ENCODE peak calls at places on chromosome 15, in ten cellular contexts. M is B cell, E is fibroblast of the aortic adventitia, S is Caco-2, P is mucosa of descending colon, Z is GM10248, J is cardiac fibroblast, A is GM06990, R is endothelial cell, Y is sigmoid colon. D is an unnamed sample.

GRCh38 chr15:63672369-63672768 is 75.2 kb downstream of the FBXL22 start:
- DNase-seq in J (no peak), Z (no peak), A (no peak), E (no peak), S (no peak), Y (no peak), R (no peak), M (no peak), P (no peak), D (no peak)

GRCh38 chr15:88788036-88788435 is 15.2 kb upstream of the ACAN start:
- DNase-seq in Z (no peak), E (no peak), Y (no peak), A (no peak), J (no peak), P (no peak), S (no peak), M (no peak), R (no peak), D (no peak)

GRCh38 chr15:57551717-57552677 is 39.7 kb upstream of the MYZAP start:
- DNase-seq in E (peak; percentile 78), M (no peak), R (peak; percentile 65), Z (no peak), A (no peak), J (peak; percentile 90), S (peak; percentile 84), P (no peak), Y (no peak), D (peak; percentile 81)

GRCh38 chr15:82051664-82052063 is 5.8 kb upstream of the MEX3B start:
- DNase-seq in P (no peak), A (no peak), M (no peak), R (no peak), J (peak; percentile 77), S (no peak), E (peak; percentile 38), Z (no peak), Y (no peak), D (no peak)

GRCh38 chr15:88693191-88693590 is 54.4 kb downstream of the ISG20 start:
- DNase-seq in A (no peak), S (no peak), Y (no peak), J (no peak), M (no peak), Z (no peak), P (no peak), R (no peak), E (no peak), D (no peak)

GRCh38 chr15:33194704-33195261 is at the start of gene FMN1:
- DNase-seq in Y (peak; percentile 95), R (peak; percentile 96), M (peak; percentile 87), P (peak; percentile 97), E (peak; percentile 83), J (peak; percentile 90), S (peak; percentile 95), Z (peak; percentile 81), A (peak; percentile 92), D (peak; percentile 89)

GRCh38 chr15:76678766-76679165 is 226.4 kb downstream of the SCAPER start:
- DNase-seq in M (no peak), Y (no peak), S (no peak), A (no peak), Z (no peak), P (no peak), R (no peak), J (peak; percentile 17), E (peak; percentile 49), D (peak; percentile 23)

GRCh38 chr15:83653639-83654378 is at the start of gene ADAMTSL3:
- DNase-seq in Z (no peak), M (no peak), E (peak; percentile 39), Y (peak; percentile 92), R (peak; percentile 56), J (peak; percentile 70), A (no peak), S (no peak), P (peak; percentile 74), D (peak; percentile 36)

GRCh38 chr15:71329041-71329440 is 213.8 kb downstream of the THSD4 start:
- DNase-seq in J (peak; percentile 57), S (no peak), R (peak; percentile 5), P (peak; percentile 49), M (no peak), A (no peak), E (peak; percentile 90), Z (no peak), Y (peak; percentile 79), D (no peak)

GRCh38 chr15:32029862-32030781 is at the start of gene CHRNA7:
- DNase-seq in P (peak; percentile 80), A (peak; percentile 80), J (peak; percentile 21), Z (peak; percentile 52), E (no peak), S (peak; percentile 76), R (peak; percentile 72), M (peak; percentile 4), Y (peak; percentile 71), D (peak; percentile 3)

GRCh38 chr15:34682673-34683072 is 72.1 kb downstream of the GJD2 start:
- DNase-seq in P (no peak), Y (no peak), E (peak; percentile 11), R (no peak), Z (no peak), M (no peak), J (no peak), A (no peak), S (no peak), D (peak; percentile 3)

GRCh38 chr15:67820992-67821783 is 4.1 kb upstream of the SKOR1 start:
- DNase-seq in S (peak; percentile 80), J (peak; percentile 66), A (no peak), R (peak; percentile 80), Z (peak; percentile 73), P (peak; percentile 69), Y (no peak), M (peak; percentile 54), E (peak; percentile 51), D (peak; percentile 29)

GRCh38 chr15:67822537-67823370 is 2.6 kb upstream of the SKOR1 start:
- DNase-seq in J (no peak), P (no peak), M (peak; percentile 46), Z (no peak), E (no peak), Y (no peak), S (no peak), A (no peak), R (peak; percentile 2), D (no peak)

GRCh38 chr15:67823371-67824156 is 1.7 kb upstream of the SKOR1 start:
- DNase-seq in Z (no peak), S (no peak), Y (no peak), R (no peak), P (no peak), M (peak; percentile 61), E (no peak), A (no peak), J (no peak), D (no peak)

GRCh38 chr15:67820147-67820991 is 4.9 kb upstream of the SKOR1 start:
- DNase-seq in P (no peak), R (peak; percentile 2), M (peak; percentile 40), J (no peak), E (no peak), S (no peak), Z (no peak), Y (no peak), A (no peak), D (no peak)

DNA sequence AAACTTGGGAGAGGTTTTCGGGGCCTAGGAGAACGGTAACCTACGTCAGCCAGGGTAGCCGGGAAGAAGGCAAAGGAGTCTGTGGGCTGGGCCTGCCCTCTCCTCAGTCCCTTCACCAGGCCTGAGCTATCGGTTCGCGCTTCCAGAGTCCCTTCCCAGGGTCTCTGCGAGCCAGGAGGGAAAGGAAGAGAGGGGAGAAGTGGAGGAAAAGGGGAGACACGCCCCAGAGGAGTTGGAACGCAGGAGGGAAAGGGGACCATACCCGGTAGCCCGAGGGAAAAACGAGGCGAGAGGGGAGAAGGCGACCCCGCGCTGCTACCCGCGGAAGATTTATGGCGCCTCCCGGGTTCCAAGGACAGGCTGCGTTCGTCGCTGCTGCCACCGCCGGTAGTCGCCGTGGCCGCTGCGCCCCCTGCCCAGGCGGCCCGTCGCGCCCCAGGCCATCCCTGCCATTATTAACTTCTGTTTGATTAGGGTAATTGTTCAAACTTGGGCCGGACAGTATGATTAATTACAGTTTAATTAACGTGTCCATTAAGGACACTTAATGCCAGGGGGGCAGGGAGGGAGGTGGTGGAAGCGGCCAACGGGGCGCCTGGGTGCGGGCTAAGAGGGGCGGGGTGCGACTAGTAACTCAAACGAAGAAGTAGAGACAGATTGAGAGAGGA is 3.4 kb upstream of the SKOR1 start:
- DNase-seq in Y (no peak), A (no peak), R (no peak), M (no peak), E (no peak), P (no peak), S (no peak), Z (no peak), J (no peak), D (no peak)
- TF ChIP-seq CTCF in Y (no peak), A (no peak), R (no peak), M (no peak), E (no peak), P (no peak), S (no peak), Z (no peak), J (no peak), D (no peak)

DNA sequence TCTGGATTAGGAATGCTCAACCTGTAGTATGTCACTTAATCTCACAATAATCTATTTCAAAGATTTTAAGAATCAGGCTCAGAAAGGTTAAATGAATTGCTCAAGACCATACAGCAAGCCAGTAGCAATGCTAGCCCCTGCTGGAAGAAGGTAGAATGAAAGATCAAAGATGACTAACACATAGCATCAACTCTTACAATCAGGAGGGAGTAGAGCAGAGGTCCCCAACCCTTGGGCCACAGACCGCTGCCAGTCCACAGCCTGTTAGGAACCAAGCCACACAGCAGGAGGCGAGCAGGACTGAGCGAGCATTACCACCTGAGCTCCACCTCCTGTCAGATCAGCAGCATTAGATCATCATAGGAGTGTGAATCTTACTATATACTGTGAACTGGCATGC is 15.5 kb upstream of the GATM start:
- DNase-seq in E (no peak), Y (no peak), M (no peak), S (peak; percentile 48), A (no peak), P (no peak), R (no peak), Z (no peak), J (no peak), D (no peak)
- TF ChIP-seq CTCF in E (peak; percentile 21), Y (no peak), M (no peak), S (peak; percentile 40), A (peak; percentile 43), P (no peak), R (no peak), Z (peak; percentile 48), J (peak; percentile 29), D (peak; percentile 30)

GRCh38 chr15:100383302-100384107 is 41.7 kb upstream of the ADAMTS17 start:
- DNase-seq in E (peak; percentile 2), A (no peak), J (peak; percentile 54), S (peak; percentile 47), M (no peak), P (no peak), Y (no peak), R (peak; percentile 42), Z (no peak), D (no peak)
- TF ChIP-seq CTCF in E (no peak), A (peak; percentile 47), J (peak; percentile 28), S (peak; percentile 33), M (no peak), P (peak; percentile 26), Y (peak; percentile 12), R (peak; percentile 40), Z (peak; percentile 31), D (peak; percentile 5)

DNA sequence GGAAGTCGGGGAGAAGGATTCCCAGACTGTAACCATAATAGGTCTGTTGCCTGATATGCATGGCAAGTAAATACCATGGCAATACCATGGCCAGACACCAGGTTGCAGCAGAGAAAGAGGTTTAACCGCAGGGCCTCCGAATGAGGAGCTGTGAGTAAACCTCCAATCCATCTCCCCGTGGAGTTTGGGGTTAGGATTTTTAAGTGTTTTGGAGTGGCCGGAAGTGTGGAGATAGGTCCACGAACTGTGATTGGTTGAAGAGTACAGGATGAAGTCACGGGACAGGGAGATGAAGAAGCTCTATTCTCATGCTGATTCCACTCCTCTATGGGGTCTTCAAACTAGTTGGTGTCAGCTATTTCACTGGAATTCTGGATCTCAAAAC is 127.9 kb downstream of the ST8SIA2 start:
- DNase-seq in J (peak; percentile 93), R (peak; percentile 78), E (peak; percentile 74), A (no peak), P (peak; percentile 59), M (peak; percentile 11), S (peak; percentile 76), Y (peak; percentile 89), Z (peak; percentile 57), D (peak; percentile 85)
- TF ChIP-seq CTCF in J (peak; percentile 57), R (peak; percentile 74), E (peak; percentile 59), A (peak; percentile 72), P (peak; percentile 57), M (peak; percentile 36), S (peak; percentile 72), Y (peak; percentile 71), Z (peak; percentile 70), D (peak; percentile 89)